ENCODE peak calls at places on chromosomes 12 and 14, in six cellular contexts. U is nephron progenitor cell, C is tibial nerve, E is WTC11, P is astrocyte of the spinal cord, J is cardiac muscle cell. Y is an unnamed sample.

GRCh38 chr14:37384870-37385596 is 187.3 kb downstream of the MIPOL1 start:
- DNase-seq in P (no peak), U (no peak), E (no peak), J (no peak), C (no peak), Y (no peak)

GRCh38 chr14:36553650-36554260 is 28.7 kb downstream of the NKX2-8 start:
- DNase-seq in E (no peak), J (peak), P (peak), U (peak), C (no peak), Y (peak)

GRCh38 chr12:55697686-55698085 is 10.0 kb downstream of the ITGA7 start:
- DNase-seq in P (no peak), U (no peak), E (no peak), J (no peak), C (no peak), Y (no peak)

GRCh38 chr12:39368891-39369290 is 74.0 kb downstream of the KIF21A start:
- DNase-seq in C (no peak), J (no peak), P (no peak), E (no peak), U (no peak), Y (no peak)

GRCh38 chr12:24915501-24915900 is 33.4 kb downstream of the BCAT1 start:
- DNase-seq in U (no peak), J (no peak), E (no peak), P (no peak), C (no peak), Y (no peak)

GRCh38 chr14:68362841-68363240 is 430.0 kb downstream of the ZFP36L1 start:
- DNase-seq in U (no peak), E (no peak), C (no peak), P (no peak), J (no peak), Y (no peak)

GRCh38 chr14:59771577-59771976 is 99.0 kb downstream of the RTN1 start:
- DNase-seq in E (no peak), P (peak), C (no peak), J (no peak), U (no peak), Y (no peak)

GRCh38 chr12:50132505-50133135 is 20.6 kb downstream of the COX14 start:
- DNase-seq in J (peak), C (no peak), U (no peak), P (peak), E (no peak), Y (peak)

GRCh38 chr12:45878630-45879255 is 111.6 kb downstream of the SCAF11 start:
- DNase-seq in U (no peak), E (no peak), C (no peak), J (no peak), P (no peak), Y (no peak)

GRCh38 chr14:104334812-104335161 is 196.4 kb downstream of the KIF26A start:
- DNase-seq in J (no peak), C (no peak), P (no peak), U (no peak), E (no peak), Y (no peak)

GRCh38 chr14:69081271-69081670 is 71.6 kb downstream of the DCAF5 start:
- DNase-seq in J (no peak), U (no peak), C (no peak), E (no peak), P (no peak), Y (no peak)

GRCh38 chr12:119179335-119180021 is 747 bp downstream of the HSPB8 start:
- DNase-seq in P (peak), U (peak), C (no peak), E (peak), J (peak), Y (no peak)

GRCh38 chr12:56679834-56680575 is 8.1 kb downstream of the PTGES3 start:
- DNase-seq in J (no peak), E (peak), P (no peak), U (no peak), C (no peak), Y (no peak)

GRCh38 chr12:116594325-116595038 is 35.3 kb downstream of the MAP1LC3B2 start:
- DNase-seq in E (no peak), C (no peak), P (no peak), U (no peak), J (no peak), Y (no peak)

GRCh38 chr12:132328282-132329029 is 933 bp downstream of the GALNT9 start:
- DNase-seq in U (no peak), J (no peak), P (no peak), C (no peak), E (no peak), Y (no peak)

GRCh38 chr12:58919271-58920101 is 818 bp downstream of the LRIG3 start:
- DNase-seq in U (no peak), J (peak), C (peak), E (no peak), P (peak), Y (peak)

GRCh38 chr14:23294734-23295561 is 7.7 kb downstream of the PPP1R3E start:
- DNase-seq in U (peak), C (no peak), J (peak), E (peak), P (peak), Y (no peak)

GRCh38 chr12:126770188-126770587 is 1496.8 kb upstream of the TMEM132C start:
- DNase-seq in P (no peak), J (no peak), E (no peak), U (no peak), C (no peak), Y (no peak)

GRCh38 chr12:112023759-112024396 is 10.7 kb downstream of the ERP29 start:
- DNase-seq in E (no peak), P (no peak), U (no peak), C (no peak), J (no peak), Y (no peak)

GRCh38 chr14:53956427-53957201 is at the start of gene BMP4:
- DNase-seq in C (peak), U (peak), P (peak), J (peak), E (peak), Y (peak)

GRCh38 chr12:13186292-13186691 is 10.2 kb upstream of the EMP1 start:
- DNase-seq in E (no peak), U (no peak), J (no peak), C (no peak), P (no peak), Y (no peak)

GRCh38 chr12:117051380-117051779 is 47.8 kb downstream of the TESC start:
- DNase-seq in U (no peak), C (no peak), P (no peak), J (peak), E (no peak), Y (no peak)

GRCh38 chr12:67531519-67531918 is 117.0 kb upstream of the DYRK2 start:
- DNase-seq in P (peak), U (no peak), E (no peak), C (no peak), J (no peak), Y (no peak)

GRCh38 chr12:11801643-11802042 is 152.2 kb downstream of the ETV6 start:
- DNase-seq in U (no peak), J (no peak), C (no peak), E (no peak), P (no peak), Y (no peak)
- TF ChIP-seq CTCF in U (no peak), J (no peak), C (no peak), E (no peak), P (no peak), Y (no peak)

GRCh38 chr12:9367201-9367600 is 159.0 kb upstream of the PZP start:
- DNase-seq in C (no peak), E (no peak), P (no peak), U (no peak), J (no peak), Y (no peak)

GRCh38 chr12:9367828-9368227 is 159.6 kb upstream of the PZP start:
- DNase-seq in C (no peak), J (no peak), U (no peak), E (no peak), P (no peak), Y (no peak)

GRCh38 chr12:9372202-9372601 is 164.0 kb upstream of the PZP start:
- DNase-seq in J (no peak), E (no peak), P (no peak), U (no peak), C (no peak), Y (no peak)
- TF ChIP-seq CTCF in J (peak), E (no peak), P (peak), U (no peak), C (no peak), Y (peak)

GRCh38 chr12:9796346-9796745 is 30.9 kb upstream of the KLRF1 start:
- DNase-seq in J (no peak), P (no peak), C (no peak), E (no peak), U (no peak), Y (no peak)

GRCh38 chr12:9795945-9796344 is 31.3 kb upstream of the KLRF1 start:
- DNase-seq in J (no peak), U (no peak), P (no peak), E (no peak), C (no peak), Y (no peak)

GRCh38 chr12:9796916-9797315 is 30.4 kb upstream of the KLRF1 start:
- DNase-seq in C (no peak), U (no peak), E (no peak), P (no peak), J (no peak), Y (no peak)

GRCh38 chr12:9799961-9800360 is 27.3 kb upstream of the KLRF1 start:
- DNase-seq in C (no peak), U (no peak), E (no peak), P (no peak), J (no peak), Y (no peak)

DNA sequence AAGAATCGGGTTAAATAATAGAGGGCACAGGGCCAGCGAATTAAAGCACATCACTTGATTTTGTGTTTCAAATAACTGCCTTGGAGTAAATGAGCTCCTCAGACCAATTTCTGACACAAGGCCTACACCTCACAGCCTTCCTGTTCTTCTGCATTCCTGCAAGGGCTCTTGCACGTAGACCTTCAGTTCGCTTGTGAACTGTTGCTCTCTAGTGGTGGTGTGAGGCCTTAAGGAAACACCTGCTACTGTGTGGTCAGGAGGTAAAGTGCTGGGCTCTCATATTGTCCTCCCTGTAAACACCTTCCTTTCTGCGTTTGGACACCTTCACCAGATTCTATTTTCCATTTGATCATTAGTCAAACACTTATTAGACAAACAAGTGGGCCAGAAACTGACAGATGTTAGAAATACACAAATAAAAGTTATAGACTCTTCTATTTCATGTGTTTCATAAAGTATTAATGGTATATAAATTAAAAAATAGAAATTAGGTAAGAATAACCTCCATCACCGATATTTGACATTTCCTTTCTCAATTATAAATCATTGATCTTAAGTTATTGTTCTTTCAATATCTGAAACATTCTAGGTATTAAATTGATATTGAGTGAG is 29.2 kb upstream of the KLRF1 start:
- DNase-seq in U (peak), E (peak), C (no peak), P (peak), J (peak), Y (peak)
- TF ChIP-seq CTCF in U (peak), E (no peak), C (peak), P (peak), J (peak), Y (peak)

DNA sequence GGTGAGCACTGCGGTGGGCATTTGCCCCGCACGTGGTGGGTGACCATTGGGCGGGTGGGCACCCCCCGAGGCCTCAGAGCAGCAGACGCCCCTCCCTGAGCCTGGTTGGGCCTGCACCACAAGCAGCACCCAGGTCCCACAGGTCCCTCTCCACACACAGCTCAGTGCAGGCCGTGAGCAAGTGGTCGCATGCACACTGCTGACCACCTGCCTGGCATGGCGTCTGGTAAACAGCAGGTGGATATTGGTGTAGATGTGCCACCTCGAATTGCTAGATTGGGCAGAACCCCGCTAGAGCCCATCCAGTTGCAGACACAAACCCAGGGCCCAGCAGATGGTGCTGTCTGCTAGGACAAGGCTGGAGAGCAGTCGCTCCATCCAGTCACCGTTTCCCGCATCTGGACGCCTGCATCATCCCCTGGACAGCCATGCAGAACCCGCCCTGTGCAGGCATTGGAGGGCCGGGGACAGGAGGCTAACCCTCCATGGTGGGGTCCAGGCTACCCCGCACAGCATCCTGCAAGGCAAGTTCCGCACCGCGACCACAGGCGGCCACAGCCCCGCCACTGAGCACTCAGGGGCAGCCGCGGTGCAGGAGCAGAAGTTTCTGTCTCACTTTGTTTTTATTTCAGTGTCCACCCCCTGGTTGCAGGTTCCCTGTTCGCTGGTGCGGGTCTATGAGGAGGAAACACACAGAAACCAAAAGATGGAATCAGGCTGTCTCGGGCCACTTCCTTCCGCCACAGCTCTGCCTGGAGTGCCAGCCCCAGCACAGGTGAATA is 45.6 kb upstream of the RIMBP2 start:
- DNase-seq in U (peak), P (peak), C (no peak), E (peak), J (peak), Y (peak)
- TF ChIP-seq CTCF in U (peak), P (peak), C (no peak), E (no peak), J (peak), Y (peak)